ENCODE peak calls at places on chromosomes 6 and 20, in five cellular contexts. Q, A, D, N and H are unnamed samples.

GRCh38 chr20:63908008-63908682 is 13.2 kb downstream of the DNAJC5 start:
- DNase-seq in Q (no peak), N (peak; percentile 48), A (peak; percentile 80), D (peak; percentile 48), H (no peak)

GRCh38 chr6:11214438-11214837 is 18.0 kb downstream of the NEDD9 start:
- DNase-seq in A (no peak), Q (no peak), D (no peak), N (no peak), H (no peak)

GRCh38 chr6:72948153-72948552 is 277.1 kb downstream of the KHDC1L start:
- DNase-seq in D (no peak), A (no peak), N (no peak), Q (no peak), H (no peak)

GRCh38 chr6:16758163-16758975 is 2.9 kb downstream of the ATXN1 start:
- DNase-seq in N (no peak), D (no peak), A (no peak), Q (peak; percentile 58), H (no peak)

GRCh38 chr20:62808211-62808865 is 3.7 kb downstream of the OGFR start:
- DNase-seq in N (peak; percentile 85), D (peak; percentile 89), A (peak; percentile 72), Q (no peak), H (peak; percentile 86)

GRCh38 chr6:151482290-151482689 is 11.5 kb upstream of the CCDC170 start:
- DNase-seq in N (peak; percentile 37), D (no peak), A (no peak), Q (peak; percentile 11), H (peak; percentile 42)

GRCh38 chr6:170177383-170178265 is 113.3 kb downstream of the DLL1 start:
- DNase-seq in N (no peak), A (no peak), D (no peak), Q (no peak), H (no peak)

GRCh38 chr20:20214757-20215275 is 153.1 kb upstream of the INSM1 start:
- DNase-seq in A (no peak), Q (no peak), N (no peak), D (no peak), H (no peak)

GRCh38 chr6:87742106-87742505 is 40.1 kb upstream of the AKIRIN2 start:
- DNase-seq in Q (no peak), N (no peak), D (no peak), A (peak; percentile 31), H (peak; percentile 58)

GRCh38 chr20:3218307-3218988 is 9.2 kb downstream of the ITPA start:
- DNase-seq in Q (no peak), D (peak; percentile 78), A (peak; percentile 66), N (peak; percentile 90), H (peak; percentile 88)

GRCh38 chr6:151052021-151052646 is 186.6 kb downstream of the MTHFD1L start:
- DNase-seq in A (no peak), N (no peak), D (no peak), Q (no peak), H (no peak)

GRCh38 chr20:23111307-23111943 is 25.3 kb upstream of the CD93 start:
- DNase-seq in N (no peak), Q (no peak), D (no peak), A (no peak), H (no peak)

GRCh38 chr20:58312836-58313235 is 3.3 kb downstream of the RAB22A start:
- DNase-seq in D (no peak), Q (no peak), N (no peak), A (no peak), H (no peak)

GRCh38 chr20:49668181-49668877 is 45.3 kb downstream of the B4GALT5 start:
- DNase-seq in D (peak; percentile 71), Q (no peak), N (peak; percentile 82), A (peak; percentile 73), H (peak; percentile 82)

GRCh38 chr6:140985679-140986275 is 1146.9 kb upstream of the GJE1 start:
- DNase-seq in D (no peak), N (no peak), A (no peak), Q (no peak), H (no peak)

GRCh38 chr6:18211338-18211737 is 53.0 kb downstream of the DEK start:
- DNase-seq in Q (no peak), N (peak; percentile 72), D (no peak), A (no peak), H (peak; percentile 72)

GRCh38 chr6:139586273-139586672 is 211.8 kb upstream of the CITED2 start:
- DNase-seq in Q (no peak), A (no peak), D (no peak), N (no peak), H (no peak)

GRCh38 chr6:37695857-37696219 is 1.8 kb downstream of the MDGA1 start:
- DNase-seq in D (no peak), N (no peak), A (no peak), Q (peak; percentile 43), H (no peak)

GRCh38 chr6:22737331-22737730 is 168.0 kb downstream of the HDGFL1 start:
- DNase-seq in A (peak; percentile 13), D (peak; percentile 29), Q (peak; percentile 51), N (no peak), H (no peak)

DNA sequence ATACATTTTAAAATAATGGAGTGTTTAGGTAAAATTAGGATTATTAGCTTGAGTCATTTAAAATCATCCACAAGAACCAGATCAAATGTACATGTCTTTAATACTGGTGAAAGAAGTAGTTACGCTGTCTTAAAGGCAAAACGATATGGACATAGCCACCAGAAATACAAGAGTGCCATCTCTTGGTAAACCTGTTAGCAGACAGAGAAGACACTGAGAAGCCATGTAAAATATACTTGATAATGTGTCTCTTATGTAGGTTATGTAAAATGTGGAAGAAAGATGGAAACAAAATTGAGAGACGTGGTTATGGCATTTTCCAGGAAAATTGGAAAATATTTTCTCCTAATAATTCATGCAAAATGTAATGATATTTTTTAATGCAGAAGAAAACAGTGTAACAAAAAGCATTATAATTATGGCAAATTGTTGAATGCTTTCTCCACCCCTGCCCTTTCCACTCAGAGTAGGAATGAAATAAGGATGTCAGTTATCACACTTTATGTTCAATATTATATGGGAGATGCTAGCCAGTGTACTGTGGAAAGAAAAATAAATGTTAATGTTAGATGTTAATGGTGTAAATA is 12.2 kb upstream of the SLC17A2 start:
- DNase-seq in N (peak; percentile 37), Q (peak; percentile 12), A (no peak), D (peak; percentile 35), H (peak; percentile 40)
- TF ChIP-seq CTCF in N (peak; percentile 28), Q (peak; percentile 49), A (peak; percentile 28), D (peak; percentile 61), H (peak; percentile 56)

DNA sequence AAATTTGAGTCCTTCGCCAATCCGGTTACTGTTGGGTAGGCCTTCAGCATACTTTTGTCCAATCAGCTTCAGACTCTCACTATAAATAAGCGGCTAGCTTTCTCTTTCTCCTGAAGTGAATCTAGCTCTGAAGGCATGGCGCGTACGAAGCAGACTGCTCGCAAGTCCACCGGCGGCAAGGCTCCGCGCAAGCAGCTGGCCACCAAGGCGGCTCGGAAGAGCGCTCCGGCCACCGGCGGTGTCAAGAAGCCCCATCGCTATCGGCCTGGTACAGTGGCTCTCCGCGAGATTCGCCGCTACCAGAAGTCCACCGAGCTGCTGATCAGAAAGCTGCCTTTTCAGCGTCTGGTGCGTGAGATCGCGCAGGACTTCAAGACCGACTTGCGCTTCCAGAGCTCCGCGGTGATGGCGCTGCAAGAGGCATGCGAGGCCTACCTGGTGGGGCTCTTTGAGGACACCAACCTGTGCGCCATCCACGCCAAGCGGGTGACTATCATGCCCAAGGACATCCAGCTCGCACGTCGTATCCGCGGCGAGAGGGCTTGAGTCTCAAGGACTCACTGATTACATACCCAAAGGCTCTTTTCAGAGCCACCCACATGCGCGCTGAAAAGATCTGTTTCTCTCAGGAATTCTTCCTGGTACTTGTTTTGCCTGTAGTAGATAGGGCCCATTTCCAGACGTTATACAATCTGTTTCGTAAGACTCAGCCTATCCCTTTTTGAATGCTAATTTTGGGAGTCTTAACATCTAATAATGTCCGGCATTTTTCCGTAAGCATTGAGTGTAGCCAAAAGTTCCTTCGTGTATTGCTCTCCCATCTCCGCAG is 102.0 kb downstream of the OR2B2 start:
- DNase-seq in D (peak; percentile 87), Q (peak; percentile 97), A (peak; percentile 89), N (peak; percentile 84), H (peak; percentile 73)
- TF ChIP-seq CTCF in D (no peak), Q (peak; percentile 27), A (no peak), N (no peak), H (no peak)

DNA sequence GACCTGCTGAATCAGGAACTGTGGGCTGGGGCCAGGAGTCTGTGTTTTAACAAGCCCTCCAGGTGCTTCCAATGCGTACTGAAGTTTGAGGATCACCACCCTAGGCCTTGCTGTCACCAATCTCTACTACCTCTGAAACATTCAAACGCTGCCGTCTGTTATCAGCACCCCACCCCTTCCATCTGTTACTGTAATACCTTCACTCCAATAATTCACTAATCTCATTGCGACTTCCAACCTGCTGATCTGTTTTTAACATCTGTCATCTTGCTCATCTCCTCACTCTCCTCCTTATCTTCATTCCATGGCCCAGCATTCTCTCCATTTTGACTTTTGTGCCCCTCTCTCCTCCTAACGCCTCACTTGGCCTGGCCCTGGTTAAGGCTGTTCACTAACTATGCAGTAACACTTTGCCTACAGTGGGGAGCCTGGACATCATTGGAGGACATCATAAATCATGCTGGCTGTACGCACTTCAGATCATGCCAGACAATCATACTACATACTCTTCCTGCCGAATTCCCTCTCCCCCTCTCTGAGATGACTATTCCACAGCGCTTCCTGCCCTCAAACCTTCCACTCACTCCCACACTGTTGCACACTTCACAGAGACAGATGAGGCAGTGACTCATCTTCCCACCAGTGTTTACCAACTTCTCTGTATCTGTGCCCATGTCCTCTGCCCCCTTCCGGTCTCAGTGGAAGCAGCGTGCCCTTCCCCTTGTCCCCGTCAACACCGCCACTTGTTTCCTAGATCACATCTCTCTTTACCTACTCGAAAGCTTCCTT is 3.0 kb upstream of the GUCA1B start:
- DNase-seq in Q (peak; percentile 87), D (no peak), N (no peak), A (no peak), H (no peak)
- TF ChIP-seq CTCF in Q (no peak), D (no peak), N (no peak), A (no peak), H (no peak)

GRCh38 chr20:38727602-38728236 is 3.4 kb downstream of the SLC32A1 start:
- DNase-seq in Q (no peak), A (no peak), D (no peak), N (peak; percentile 32), H (peak; percentile 24)

GRCh38 chr20:38725458-38725958 is 1.2 kb downstream of the SLC32A1 start:
- DNase-seq in A (no peak), D (no peak), N (peak; percentile 32), Q (no peak), H (no peak)

GRCh38 chr20:38725959-38726848 is 1.9 kb downstream of the SLC32A1 start:
- DNase-seq in D (peak; percentile 72), Q (no peak), N (peak; percentile 74), A (peak; percentile 29), H (peak; percentile 80)

GRCh38 chr20:38728237-38728761 is 4.0 kb downstream of the SLC32A1 start:
- DNase-seq in N (peak; percentile 24), Q (no peak), A (no peak), D (no peak), H (no peak)

DNA sequence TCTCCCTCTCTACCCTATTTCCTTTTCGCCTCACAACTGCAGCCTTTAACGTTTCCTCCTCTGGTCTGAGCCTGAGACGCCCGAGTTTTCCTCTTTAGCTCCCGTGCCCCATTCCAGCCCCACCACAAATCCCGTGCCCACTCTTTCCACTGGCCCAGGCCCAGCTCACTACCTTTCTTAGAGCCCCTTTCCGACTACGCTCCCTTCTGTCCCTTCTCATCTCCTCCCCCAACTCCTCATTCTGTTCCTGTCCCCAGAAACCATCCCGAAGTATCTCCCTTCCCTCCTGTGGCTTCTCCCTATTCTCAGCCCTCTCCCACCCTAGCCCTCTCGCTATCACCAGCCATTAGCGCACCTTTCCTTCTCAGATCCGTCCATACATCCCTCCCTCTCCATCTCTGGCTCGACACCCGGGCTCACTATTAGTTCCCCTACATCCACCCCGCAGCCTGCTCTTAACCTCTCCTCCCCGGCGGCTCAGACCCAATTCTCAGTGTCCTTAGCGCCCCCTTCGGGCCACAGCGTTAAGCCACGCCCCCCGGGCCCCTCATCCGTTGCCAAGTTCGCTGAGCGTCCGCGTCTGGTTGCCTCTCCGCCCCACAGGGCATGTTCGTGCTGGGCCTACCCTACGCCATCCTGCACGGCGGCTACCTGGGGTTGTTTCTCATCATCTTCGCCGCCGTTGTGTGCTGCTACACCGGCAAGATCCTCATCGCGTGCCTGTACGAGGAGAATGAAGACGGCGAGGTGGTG is 2.7 kb downstream of the SLC32A1 start:
- DNase-seq in D (peak; percentile 39), Q (no peak), A (no peak), N (peak; percentile 81), H (peak; percentile 62)
- TF ChIP-seq CTCF in D (peak; percentile 17), Q (no peak), A (no peak), N (peak; percentile 69), H (no peak)